ENCODE peak calls at places on chromosomes 11 and 22, in six cellular contexts. S is RPMI8226, G is OCI-M1, T is lung, J is NAMALWA, F is H54. L is an unnamed sample.

GRCh38 chr11:8707541-8708270 is 25.1 kb downstream of the RPL27A start:
- DNase-seq in S (no peak), G (no peak), T (no peak), J (no peak), F (no peak), L (no peak)

GRCh38 chr22:24434472-24435322 is 7.3 kb downstream of the ADORA2A start:
- DNase-seq in S (peak), G (peak), T (no peak), J (peak), F (no peak), L (no peak)

GRCh38 chr11:118056806-118057205 is 20.1 kb upstream of the TMPRSS4 start:
- DNase-seq in S (no peak), G (no peak), T (no peak), J (no peak), F (no peak), L (peak)

GRCh38 chr11:115078461-115079438 is 400.4 kb downstream of the NXPE2 start:
- DNase-seq in S (no peak), G (no peak), T (no peak), J (no peak), F (no peak), L (no peak)

GRCh38 chr11:1392561-1392960 is 2.8 kb downstream of the BRSK2 start:
- DNase-seq in S (no peak), G (no peak), T (no peak), J (no peak), F (no peak), L (no peak)

GRCh38 chr11:68870470-68870869 is 28.8 kb upstream of the CPT1A start:
- DNase-seq in S (no peak), G (peak), T (no peak), J (no peak), F (no peak), L (no peak)

GRCh38 chr11:33474866-33475265 is 217.7 kb downstream of the HIPK3 start:
- DNase-seq in S (no peak), G (no peak), T (no peak), J (no peak), F (no peak), L (no peak)

GRCh38 chr11:107179829-107180228 is 161.6 kb upstream of the GUCY1A2 start:
- DNase-seq in S (no peak), G (no peak), T (no peak), J (no peak), F (no peak), L (no peak)

GRCh38 chr11:46724088-46724487 is 5.1 kb downstream of the F2 start:
- DNase-seq in S (no peak), G (no peak), T (no peak), J (peak), F (no peak), L (no peak)

GRCh38 chr11:65742353-65742752 is 21.8 kb upstream of the RNASEH2C start:
- DNase-seq in S (no peak), G (no peak), T (no peak), J (no peak), F (no peak), L (no peak)

GRCh38 chr11:135033545-135033944 is 621.5 kb upstream of the B3GAT1 start:
- DNase-seq in S (no peak), G (peak), T (no peak), J (no peak), F (no peak), L (no peak)

GRCh38 chr11:128448487-128448886 is 138.9 kb downstream of the ETS1 start:
- DNase-seq in S (no peak), G (no peak), T (no peak), J (no peak), F (peak), L (peak)

GRCh38 chr22:46865642-46866041 is 103.2 kb downstream of the TBC1D22A start:
- DNase-seq in S (no peak), G (no peak), T (no peak), J (no peak), F (no peak), L (no peak)

GRCh38 chr11:125408281-125408680 is 87.8 kb downstream of the FEZ1 start:
- DNase-seq in S (no peak), G (no peak), T (no peak), J (no peak), F (no peak), L (no peak)

GRCh38 chr22:36017661-36018091 is 10.9 kb downstream of the RBFOX2 start:
- DNase-seq in S (peak), G (peak), T (no peak), J (peak), F (no peak), L (no peak)

GRCh38 chr11:120235024-120235628 is 4.8 kb upstream of the POU2F3 start:
- DNase-seq in S (peak), G (peak), T (peak), J (peak), F (no peak), L (peak)

GRCh38 chr22:23686416-23687024 is 4.3 kb upstream of the RGL4 start:
- DNase-seq in S (no peak), G (no peak), T (no peak), J (no peak), F (no peak), L (no peak)

GRCh38 chr11:7437706-7438105 is 47.6 kb upstream of the OLFML1 start:
- DNase-seq in S (no peak), G (no peak), T (no peak), J (no peak), F (no peak), L (no peak)

GRCh38 chr11:65577756-65578109 is 1.9 kb downstream of the EHBP1L1 start:
- DNase-seq in S (no peak), G (no peak), T (no peak), J (no peak), F (no peak), L (no peak)

GRCh38 chr11:121575250-121575962 is 122.6 kb upstream of the SORL1-AS1 start:
- DNase-seq in S (no peak), G (no peak), T (peak), J (no peak), F (peak), L (peak)

GRCh38 chr11:67541198-67541597 is 18.0 kb upstream of the CABP2 start:
- DNase-seq in S (no peak), G (no peak), T (no peak), J (no peak), F (no peak), L (no peak)

GRCh38 chr11:120324932-120325810 is at the start of gene TLCD5:
- DNase-seq in S (peak), G (peak), T (no peak), J (no peak), F (peak), L (no peak)